ENCODE peak calls at places on chromosome 16, in ten cellular contexts. G, J, W, S, X, K, H, D, T and B are unnamed samples.

GRCh38 chr16:75377971-75378386 is 55.3 kb downstream of the CFDP1 start:
- DNase-seq in S (peak), W (peak), T (no peak), X (no peak), J (peak), D (peak), G (no peak), K (peak), H (no peak), B (no peak)

GRCh38 chr16:67311607-67312449 is 14.7 kb downstream of the KCTD19 start:
- DNase-seq in K (peak), X (no peak), G (no peak), S (peak), H (no peak), J (peak), T (no peak), W (peak), D (peak), B (no peak)

GRCh38 chr16:69555867-69556266 is 9.9 kb upstream of the NFAT5 start:
- DNase-seq in K (no peak), T (no peak), W (peak), X (no peak), H (no peak), J (no peak), G (no peak), S (no peak), D (no peak), B (no peak)

GRCh38 chr16:80056334-80056733 is 455.8 kb upstream of the MAF start:
- DNase-seq in W (peak), X (no peak), J (peak), D (no peak), T (no peak), H (no peak), G (no peak), K (peak), S (no peak), B (no peak)

GRCh38 chr16:74709477-74709877 is 8.8 kb upstream of the MLKL start:
- DNase-seq in T (peak), K (peak), D (peak), W (peak), G (peak), J (peak), H (peak), S (peak), X (peak), B (no peak)

GRCh38 chr16:66858740-66859396 is 14.7 kb downstream of the CA7 start:
- DNase-seq in W (no peak), K (peak), S (no peak), D (peak), X (no peak), H (peak), T (no peak), J (peak), G (no peak), B (no peak)

GRCh38 chr16:25066426-25066746 is 45.2 kb upstream of the LCMT1 start:
- DNase-seq in S (no peak), X (no peak), D (no peak), T (no peak), H (no peak), W (no peak), K (no peak), J (no peak), G (no peak), B (no peak)

GRCh38 chr16:69326172-69326873 is 4.1 kb downstream of the PDF start:
- DNase-seq in J (no peak), X (no peak), G (no peak), W (no peak), K (no peak), D (no peak), S (no peak), H (no peak), T (no peak), B (peak)

GRCh38 chr16:29901607-29901945 is 1.3 kb downstream of the ASPHD1 start:
- DNase-seq in K (no peak), J (no peak), X (no peak), D (no peak), G (no peak), T (no peak), S (no peak), W (no peak), H (no peak), B (no peak)

GRCh38 chr16:85648070-85648714 is 35.1 kb downstream of the GSE1 start:
- DNase-seq in T (no peak), J (no peak), X (no peak), H (no peak), G (no peak), K (no peak), W (no peak), S (no peak), D (no peak), B (no peak)

GRCh38 chr16:49351119-49351518 is 22.5 kb upstream of the C16orf78 start:
- DNase-seq in H (no peak), K (no peak), T (no peak), G (no peak), D (no peak), J (no peak), W (peak), X (peak), S (no peak), B (no peak)

GRCh38 chr16:72848759-72849664 is 198.9 kb downstream of the ZFHX3 start:
- DNase-seq in X (no peak), H (peak), J (peak), D (peak), K (peak), G (no peak), T (peak), W (peak), S (peak), B (no peak)

GRCh38 chr16:15790458-15790857 is 66.4 kb downstream of the MYH11 start:
- DNase-seq in T (no peak), X (no peak), S (no peak), J (no peak), W (peak), D (no peak), K (no peak), H (no peak), G (no peak), B (no peak)

GRCh38 chr16:85391769-85392583 is 221.1 kb upstream of the GSE1 start:
- DNase-seq in W (peak), X (no peak), H (peak), K (no peak), D (no peak), G (no peak), S (no peak), J (no peak), T (no peak), B (no peak)

GRCh38 chr16:77582956-77583355 is 139.4 kb upstream of the NUDT7 start:
- DNase-seq in X (no peak), H (no peak), D (no peak), G (no peak), S (no peak), T (no peak), K (no peak), J (no peak), W (no peak), B (no peak)

GRCh38 chr16:67537636-67538591 is 9.3 kb downstream of the RIPOR1 start:
- DNase-seq in S (no peak), J (no peak), T (peak), X (peak), G (peak), K (peak), D (no peak), W (no peak), H (peak), B (peak)

GRCh38 chr16:85761866-85762265 is 11.0 kb upstream of the C16orf74 start:
- DNase-seq in G (no peak), X (no peak), T (no peak), W (no peak), J (no peak), H (no peak), D (no peak), K (no peak), S (no peak), B (no peak)

GRCh38 chr16:35714665-35715064 is 2255.3 kb downstream of the TP53TG3F start:
- DNase-seq in G (no peak), S (no peak), K (no peak), J (no peak), X (no peak), H (no peak), W (no peak), D (no peak), T (no peak), B (no peak)

GRCh38 chr16:67647111-67647651 is 2.2 kb downstream of the CARMIL2 start:
- DNase-seq in H (no peak), J (no peak), S (no peak), X (no peak), T (no peak), W (no peak), G (no peak), K (no peak), D (no peak), B (no peak)

GRCh38 chr16:11109551-11109950 is 146.5 kb downstream of the SOCS1 start:
- DNase-seq in G (no peak), X (no peak), T (no peak), W (no peak), S (no peak), H (no peak), J (no peak), D (no peak), K (no peak), B (no peak)

GRCh38 chr16:48531011-48531962 is 78.7 kb downstream of the N4BP1 start:
- DNase-seq in W (peak), X (no peak), D (no peak), T (peak), H (peak), S (no peak), J (no peak), G (no peak), K (no peak), B (no peak)

GRCh38 chr16:70601576-70602575 is 44.5 kb upstream of the IL34 start:
- DNase-seq in D (no peak), K (peak), W (peak), S (no peak), G (no peak), X (no peak), J (no peak), T (no peak), H (no peak), B (no peak)

GRCh38 chr16:57611184-57611583 is 17.2 kb upstream of the ADGRG1 start:
- DNase-seq in K (peak), S (no peak), J (no peak), W (no peak), H (no peak), D (peak), G (no peak), X (no peak), T (no peak), B (no peak)

GRCh38 chr16:73058221-73058615 is 10.3 kb upstream of the ZFHX3 start:
- DNase-seq in J (no peak), X (peak), H (peak), S (no peak), K (peak), T (peak), G (no peak), D (no peak), W (no peak), B (no peak)

GRCh38 chr16:31785126-31785525 is 88.5 kb upstream of the ZNF267 start:
- DNase-seq in J (no peak), S (no peak), H (no peak), D (no peak), T (no peak), W (no peak), X (no peak), K (no peak), G (no peak), B (no peak)

GRCh38 chr16:49158029-49158642 is 123.5 kb downstream of the CBLN1 start:
- DNase-seq in T (no peak), D (peak), H (no peak), S (no peak), W (peak), G (no peak), J (no peak), K (peak), X (peak), B (no peak)

GRCh38 chr16:898761-899677 is 71.8 kb downstream of the LMF1 start:
- DNase-seq in T (peak), J (no peak), W (no peak), S (no peak), X (no peak), K (no peak), H (no peak), D (no peak), G (no peak), B (no peak)

GRCh38 chr16:10871157-10871991 is 5.6 kb upstream of the CIITA start:
- DNase-seq in G (peak), J (peak), H (peak), S (peak), T (no peak), K (peak), W (peak), X (no peak), D (no peak), B (no peak)

GRCh38 chr16:29148867-29149272 is 164.0 kb downstream of the LAT start:
- DNase-seq in W (no peak), T (no peak), J (no peak), K (no peak), S (no peak), G (peak), H (peak), D (no peak), X (no peak), B (no peak)

GRCh38 chr16:46885960-46886763 is 2.0 kb downstream of the GPT2 start:
- DNase-seq in X (peak), J (no peak), S (no peak), H (no peak), T (no peak), W (peak), K (peak), D (no peak), G (no peak), B (no peak)

GRCh38 chr16:22375117-22375962 is 921 bp upstream of the CDR2 start:
- DNase-seq in D (no peak), X (peak), W (no peak), S (no peak), T (no peak), H (no peak), J (no peak), G (no peak), K (no peak), B (no peak)

GRCh38 chr16:79845006-79845733 is 244.6 kb upstream of the MAF start:
- DNase-seq in K (no peak), T (no peak), G (no peak), J (no peak), X (no peak), S (no peak), D (no peak), H (no peak), W (no peak), B (no peak)

GRCh38 chr16:84246679-84247077 is 6.9 kb upstream of the KCNG4 start:
- DNase-seq in G (no peak), D (no peak), K (no peak), X (no peak), S (no peak), T (no peak), W (no peak), J (no peak), H (no peak), B (no peak)

GRCh38 chr16:60203525-60204124 is 1469.5 kb upstream of the GOT2 start:
- DNase-seq in W (peak), J (no peak), X (peak), D (peak), T (no peak), G (no peak), H (no peak), S (no peak), K (peak), B (no peak)

GRCh38 chr16:1631931-1632637 is 19.9 kb downstream of the CRAMP1 start:
- DNase-seq in H (no peak), T (no peak), K (peak), W (no peak), G (no peak), S (no peak), D (no peak), X (no peak), J (no peak), B (no peak)

GRCh38 chr16:55294129-55294528 is 29.9 kb upstream of the IRX6 start:
- DNase-seq in D (no peak), X (no peak), W (no peak), G (no peak), S (no peak), K (no peak), H (no peak), T (no peak), J (no peak), B (no peak)
- TF ChIP-seq CTCF in D (no peak), X (no peak), W (no peak), G (no peak), S (peak), K (no peak), H (no peak), T (no peak), J (no peak), B (peak)

GRCh38 chr16:3377917-3378316 is 22.2 kb downstream of the OR2C1 start:
- DNase-seq in G (no peak), K (no peak), H (no peak), D (no peak), W (no peak), J (no peak), S (no peak), T (no peak), X (no peak), B (no peak)
- TF ChIP-seq CTCF in G (no peak), K (no peak), H (no peak), D (no peak), W (no peak), J (no peak), S (no peak), T (no peak), X (no peak), B (no peak)

DNA sequence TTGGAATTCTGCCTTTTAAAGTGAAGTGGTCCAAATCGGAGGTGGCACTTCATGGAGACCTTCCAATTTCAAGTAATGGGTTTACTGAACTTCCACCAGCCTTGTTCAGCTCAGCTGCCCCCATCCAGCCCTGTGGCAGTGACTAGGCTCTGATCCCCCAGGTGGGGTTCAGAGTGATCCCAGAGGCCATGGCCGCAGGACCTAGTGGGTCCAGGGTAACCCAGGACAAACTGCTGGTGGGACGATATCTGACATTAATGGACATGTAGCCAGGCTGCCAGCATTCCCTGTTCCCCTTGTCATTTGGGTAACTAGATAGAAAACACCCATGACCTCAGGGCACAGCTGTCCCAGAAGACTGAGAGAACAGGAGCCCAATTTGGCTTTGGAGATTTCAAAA is 209.9 kb downstream of the GSG1L start:
- DNase-seq in K (no peak), X (no peak), T (no peak), G (no peak), D (no peak), W (no peak), J (no peak), H (no peak), S (no peak), B (no peak)
- TF ChIP-seq CTCF in K (no peak), X (no peak), T (no peak), G (no peak), D (no peak), W (no peak), J (no peak), H (no peak), S (no peak), B (no peak)

GRCh38 chr16:62079236-62079635 is 43.0 kb upstream of the CDH8 start:
- DNase-seq in G (no peak), H (no peak), S (peak), K (no peak), W (no peak), J (no peak), T (no peak), D (no peak), X (no peak), B (no peak)

DNA sequence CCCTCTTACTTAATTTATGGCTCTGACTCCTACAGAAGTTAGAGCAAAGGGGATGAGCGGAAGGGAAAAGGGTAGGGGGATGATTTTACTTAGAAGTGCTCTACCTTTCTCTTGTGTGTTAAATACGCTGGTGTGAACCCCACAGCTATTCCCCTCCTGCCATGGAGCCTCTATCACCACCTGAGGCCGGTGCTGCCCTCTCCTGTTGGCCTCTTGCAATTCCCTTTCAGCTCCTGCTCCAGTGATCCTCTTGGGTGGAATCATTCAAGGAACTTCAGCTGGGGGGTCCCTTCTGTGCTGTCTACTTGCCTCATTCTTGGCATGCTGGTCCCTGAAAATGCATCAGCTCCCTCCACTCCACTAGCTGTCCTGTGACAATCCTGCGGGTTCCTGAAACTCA is 41.8 kb upstream of the CDH8 start:
- DNase-seq in T (peak), H (no peak), X (peak), G (no peak), J (no peak), D (no peak), K (no peak), S (no peak), W (peak), B (no peak)
- TF ChIP-seq CTCF in T (peak), H (no peak), X (no peak), G (no peak), J (no peak), D (no peak), K (no peak), S (peak), W (peak), B (peak)

GRCh38 chr16:9226924-9227323 is 135.5 kb downstream of the HAPSTR1 start:
- DNase-seq in D (no peak), S (no peak), J (no peak), X (no peak), W (no peak), H (no peak), T (no peak), K (no peak), G (no peak), B (no peak)

GRCh38 chr16:9219811-9220210 is 128.4 kb downstream of the HAPSTR1 start:
- DNase-seq in W (no peak), J (no peak), S (no peak), K (no peak), D (no peak), X (no peak), G (no peak), T (no peak), H (no peak), B (no peak)

DNA sequence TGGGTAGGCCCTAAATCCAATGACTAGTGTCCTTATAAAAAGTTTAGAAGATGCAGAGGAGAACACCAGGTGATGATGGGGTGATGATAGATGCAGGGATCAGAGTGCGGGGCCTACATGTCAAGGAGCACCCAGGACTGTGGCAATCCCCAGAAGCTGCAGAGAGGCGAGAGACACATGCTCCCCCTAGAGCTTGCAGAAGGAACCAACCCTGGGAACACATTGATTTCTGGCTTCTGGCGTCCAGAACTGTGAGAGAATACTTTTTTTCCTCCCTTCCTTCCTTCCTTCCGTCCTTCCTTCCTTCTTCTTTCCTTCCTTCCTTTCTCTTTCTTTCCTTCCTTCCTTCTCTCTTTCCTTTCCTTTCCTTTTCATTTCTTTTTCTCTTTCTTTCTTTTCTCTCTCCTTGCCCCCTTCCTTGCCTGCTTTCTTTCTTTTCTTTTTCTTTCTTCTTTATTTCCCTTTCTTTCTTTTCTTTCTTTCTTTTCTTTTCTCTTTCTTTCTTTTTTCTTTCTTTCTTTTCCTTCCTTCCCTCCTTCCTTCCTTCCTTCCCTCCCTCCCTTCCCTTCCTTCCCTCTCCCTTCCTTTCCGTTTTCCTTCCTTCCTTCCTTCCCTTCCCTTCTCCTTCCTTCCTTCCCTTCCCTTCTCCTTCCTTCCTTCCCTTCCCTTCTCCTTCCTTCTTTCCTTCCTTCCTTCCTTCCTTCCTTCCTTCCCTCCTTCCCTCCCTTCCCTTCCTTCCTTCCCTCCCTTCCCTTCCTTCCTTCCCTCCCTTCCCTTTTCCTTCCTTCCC is 134.3 kb downstream of the HAPSTR1 start:
- DNase-seq in J (no peak), S (no peak), T (peak), K (peak), X (peak), W (no peak), H (no peak), D (no peak), G (no peak), B (no peak)
- TF ChIP-seq CTCF in J (peak), S (peak), T (peak), K (peak), X (no peak), W (peak), H (no peak), D (peak), G (peak), B (peak)